ENCODE peak calls at places on chromosomes 12 and 14, in seven cellular contexts. T is A549, G is ovary, J is heart left ventricle, S is IMR-90, M is GM12878, O is transverse colon. D is an unnamed sample.

GRCh38 chr12:43098078-43098477 is 453.9 kb downstream of the ADAMTS20 start:
- DNase-seq in J (no peak), S (no peak), T (no peak), G (no peak), O (no peak), M (no peak), D (no peak)

GRCh38 chr12:56160160-56160763 is 2.1 kb downstream of the MYL6 start:
- DNase-seq in T (no peak), S (peak; percentile 35), G (no peak), O (peak; percentile 63), J (no peak), M (no peak), D (no peak)

GRCh38 chr14:67461341-67461985 is 27.1 kb downstream of the TMEM229B start:
- DNase-seq in G (no peak), O (no peak), M (no peak), J (no peak), S (peak; percentile 27), T (no peak), D (no peak)

GRCh38 chr12:45327823-45328383 is 112.0 kb downstream of the ANO6 start:
- DNase-seq in O (no peak), G (no peak), S (peak; percentile 27), J (no peak), T (no peak), M (no peak), D (no peak)

GRCh38 chr12:118376089-118377004 is at the start of gene SUDS3:
- DNase-seq in O (peak; percentile 96), G (peak; percentile 95), M (peak; percentile 73), T (peak; percentile 84), J (peak; percentile 96), S (peak; percentile 66), D (peak; percentile 95)

GRCh38 chr12:108801736-108802665 is 55.4 kb downstream of the SSH1 start:
- DNase-seq in M (no peak), J (no peak), O (peak; percentile 27), T (no peak), G (peak; percentile 51), S (peak; percentile 83), D (no peak)

GRCh38 chr12:122471324-122472226 is 29.2 kb downstream of the ZCCHC8 start:
- DNase-seq in G (no peak), M (no peak), T (peak; percentile 29), J (no peak), S (peak; percentile 84), O (no peak), D (peak; percentile 22)

GRCh38 chr12:26238341-26239126 is 43.2 kb downstream of the SSPN start:
- DNase-seq in T (no peak), G (no peak), O (no peak), S (no peak), M (no peak), J (peak; percentile 48), D (no peak)

GRCh38 chr12:15752780-15753179 is 36.4 kb downstream of the EPS8 start:
- DNase-seq in M (no peak), T (no peak), O (no peak), S (peak; percentile 80), G (no peak), J (no peak), D (no peak)

GRCh38 chr14:78022059-78022458 is 148.1 kb upstream of the NRXN3 start:
- DNase-seq in M (peak; percentile 25), T (peak; percentile 38), O (peak; percentile 47), S (peak; percentile 16), G (no peak), J (peak; percentile 65), D (peak; percentile 67)

GRCh38 chr14:69685716-69686115 is 74.3 kb downstream of the SUSD6 start:
- DNase-seq in G (peak; percentile 73), T (no peak), J (peak; percentile 72), M (no peak), O (peak; percentile 69), S (peak; percentile 58), D (peak; percentile 82)

GRCh38 chr12:98438826-98439225 is 76.6 kb upstream of the TMPO start:
- DNase-seq in S (no peak), J (no peak), G (no peak), O (no peak), M (no peak), T (no peak), D (no peak)

GRCh38 chr12:107411792-107412535 is 273.6 kb upstream of the PWP1 start:
- DNase-seq in S (peak; percentile 91), O (no peak), M (no peak), T (peak; percentile 71), J (no peak), G (no peak), D (no peak)

GRCh38 chr12:107917912-107918800 is 143.7 kb downstream of the ASCL4 start:
- DNase-seq in S (peak; percentile 5), O (no peak), G (no peak), J (no peak), T (peak; percentile 54), M (no peak), D (no peak)

GRCh38 chr14:58732387-58732786 is 94.6 kb downstream of the DACT1 start:
- DNase-seq in S (no peak), O (no peak), T (no peak), G (no peak), J (no peak), M (no peak), D (no peak)

GRCh38 chr14:58733451-58734208 is 95.9 kb downstream of the DACT1 start:
- DNase-seq in J (no peak), S (no peak), O (no peak), G (no peak), T (no peak), M (peak; percentile 25), D (no peak)

GRCh38 chr14:58736606-58737005 is 98.8 kb downstream of the DACT1 start:
- DNase-seq in O (no peak), G (no peak), M (no peak), J (no peak), T (no peak), S (no peak), D (no peak)

GRCh38 chr14:58731465-58732330 is 93.9 kb downstream of the DACT1 start:
- DNase-seq in O (no peak), J (no peak), S (peak; percentile 99), G (no peak), T (peak; percentile 24), M (no peak), D (no peak)

DNA sequence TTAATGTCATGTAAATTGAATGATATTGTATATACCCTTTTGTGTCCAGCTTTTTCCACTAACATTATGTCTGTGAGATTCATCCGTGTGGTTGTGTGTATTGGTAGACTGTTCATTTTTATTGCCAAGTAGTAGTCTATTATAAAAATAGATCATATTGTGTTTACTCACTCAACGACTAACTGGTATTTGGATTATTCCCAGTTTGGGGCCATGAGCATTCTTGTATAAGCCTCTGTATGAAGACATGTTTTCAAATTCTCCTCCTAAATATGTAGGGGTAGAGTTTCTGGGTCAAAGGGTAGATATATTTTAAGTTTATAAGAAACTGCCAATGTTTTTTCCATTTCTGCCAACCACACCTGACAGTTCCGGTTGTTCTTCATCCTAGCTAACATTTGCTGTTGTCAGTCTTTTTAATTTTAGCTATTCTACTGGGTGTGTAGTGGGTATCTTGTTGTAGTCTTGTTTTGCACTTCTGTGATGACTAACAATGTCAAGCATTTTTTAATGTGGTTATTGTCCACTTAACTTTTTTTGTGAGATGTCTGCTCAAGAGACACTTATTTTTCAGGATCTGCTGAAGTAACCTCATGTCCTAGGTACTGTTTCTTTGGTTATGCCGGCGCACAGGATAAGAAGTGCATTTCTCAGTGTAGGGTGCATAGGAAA is 93.2 kb downstream of the DACT1 start:
- DNase-seq in T (no peak), M (no peak), G (no peak), S (no peak), J (no peak), O (no peak), D (no peak)
- H3K4me3 ChIP-seq in T (no peak overlapping the region), M (no peak overlapping the region), G (no peak overlapping the region), S (no peak overlapping the region), J (no peak overlapping the region), O (no peak overlapping the region), D (no peak overlapping the region)

GRCh38 chr12:110351119-110351518 is 52.4 kb downstream of the ANAPC7 start:
- DNase-seq in G (no peak), O (no peak), J (no peak), T (no peak), S (no peak), M (no peak), D (no peak)

GRCh38 chr12:110349096-110349495 is 54.4 kb downstream of the ANAPC7 start:
- DNase-seq in T (no peak), M (no peak), G (no peak), S (no peak), J (no peak), O (no peak), D (no peak)

GRCh38 chr12:110349521-110350151 is 53.9 kb downstream of the ANAPC7 start:
- DNase-seq in J (no peak), M (no peak), G (no peak), O (no peak), T (no peak), S (no peak), D (no peak)

GRCh38 chr12:110347767-110348166 is 55.7 kb downstream of the ANAPC7 start:
- DNase-seq in J (no peak), T (no peak), O (no peak), G (no peak), S (no peak), M (no peak), D (no peak)

GRCh38 chr12:110348431-110349059 is 55.0 kb downstream of the ANAPC7 start:
- DNase-seq in O (no peak), J (no peak), M (no peak), G (no peak), T (no peak), S (no peak), D (no peak)
- TF ChIP-seq POLR2A in O (no peak), J (no peak), M (no peak), G (no peak), T (no peak), S (no peak), D (no peak)

DNA sequence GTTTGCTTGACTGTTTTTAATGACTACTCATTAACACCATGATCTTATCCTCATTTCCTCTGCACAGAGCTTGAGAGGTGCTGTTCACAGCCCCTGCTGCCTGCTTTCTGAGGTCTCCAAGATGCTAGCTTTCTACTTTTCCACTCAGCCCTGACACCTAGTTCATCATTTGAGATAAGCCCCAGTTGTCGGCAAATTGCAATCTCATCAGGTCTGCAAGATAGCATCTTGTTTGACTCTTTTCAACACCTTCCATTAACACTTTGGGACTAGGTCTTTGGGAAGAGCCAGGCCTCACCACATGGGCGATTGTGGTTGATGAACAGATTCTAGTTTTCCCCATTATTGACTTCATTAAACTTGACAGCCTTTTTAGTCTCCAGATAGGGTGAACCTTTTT is 904.8 kb downstream of the DIO2 start:
- DNase-seq in G (no peak), J (no peak), S (no peak), T (no peak), O (no peak), M (no peak), D (no peak)
- H3K4me3 ChIP-seq in G (no peak overlapping the region), J (no peak overlapping the region), S (no peak overlapping the region), T (no peak overlapping the region), O (no peak overlapping the region), M (no peak overlapping the region), D (no peak overlapping the region)

DNA sequence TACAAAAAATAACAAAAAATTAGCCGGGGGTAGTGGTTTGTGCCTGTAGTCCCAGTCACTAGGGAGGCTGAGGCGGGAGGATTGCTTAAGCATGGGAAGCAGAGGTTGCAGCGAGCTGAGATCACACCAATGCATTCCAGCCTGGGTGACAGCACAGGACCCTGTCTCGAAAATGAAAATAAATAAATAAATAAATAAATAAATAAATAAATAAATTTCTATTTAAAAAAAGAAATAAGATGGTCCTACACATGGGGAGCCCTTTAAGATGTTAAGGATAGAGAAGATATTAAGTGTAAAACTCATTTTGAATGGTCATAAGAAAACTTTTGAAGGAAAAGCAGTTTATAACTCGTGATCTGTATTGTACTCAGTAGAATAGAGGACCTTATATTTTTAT is 8.2 kb upstream of the MRPL42 start:
- DNase-seq in S (no peak), T (no peak), M (no peak), O (no peak), G (no peak), J (no peak), D (no peak)
- TF ChIP-seq POLR2A in S (no peak), T (no peak), M (no peak), O (no peak), G (no peak), J (no peak), D (no peak)

GRCh38 chr14:102320671-102321455 is 1.3 kb downstream of the ZNF839 start:
- DNase-seq in M (no peak), G (no peak), S (no peak), T (no peak), J (no peak), O (no peak), D (no peak)
- H3K4me3 ChIP-seq in M (peak overlapping the region; percentile 97), G (no peak overlapping the region), S (peak overlapping the region; percentile 78), T (peak overlapping the region; percentile 94), J (peak overlapping the region; percentile 77), O (no peak overlapping the region), D (peak overlapping the region; percentile 72)